ENCODE peak calls at places on chromosome 18, in ten cellular contexts. V is NCI-H1092, J is mesenchymal stem cell, H is AG10803, G is HEK293T, P is heart left ventricle, S is NCI-H774, L is HT1080, A is Calu3, K is GM12891. W is an unnamed sample.

GRCh38 chr18:10284571-10285282 is 169.7 kb upstream of the APCDD1 start:
- DNase-seq in K (no peak), V (no peak), P (no peak), H (no peak), G (no peak), S (no peak), L (no peak), A (no peak), J (no peak), W (no peak)

GRCh38 chr18:40012931-40013609 is 1942.0 kb upstream of the PIK3C3 start:
- DNase-seq in P (no peak), G (no peak), H (peak), K (no peak), J (peak), L (peak), S (no peak), V (no peak), A (no peak), W (no peak)

GRCh38 chr18:45456076-45457066 is 158.9 kb upstream of the SLC14A2 start:
- DNase-seq in P (no peak), S (no peak), A (no peak), V (peak), H (no peak), G (no peak), L (no peak), K (no peak), J (no peak), W (no peak)

GRCh38 chr18:34159691-34160185 is 65.0 kb downstream of the NOL4 start:
- DNase-seq in J (no peak), H (no peak), K (no peak), G (no peak), L (no peak), P (no peak), S (peak), A (no peak), V (peak), W (no peak)

GRCh38 chr18:56648307-56648706 is 2.9 kb upstream of the WDR7 start:
- DNase-seq in G (no peak), P (no peak), S (no peak), H (no peak), J (no peak), V (no peak), L (no peak), A (no peak), K (no peak), W (no peak)

GRCh38 chr18:3425450-3425849 is 24.5 kb upstream of the TGIF1 start:
- DNase-seq in S (no peak), H (no peak), L (no peak), G (no peak), A (no peak), J (no peak), V (no peak), K (no peak), P (no peak), W (no peak)

GRCh38 chr18:69969491-69969890 is 21.8 kb upstream of the CD226 start:
- DNase-seq in A (no peak), K (no peak), V (no peak), S (no peak), H (peak), G (no peak), L (no peak), P (no peak), J (no peak), W (peak)

GRCh38 chr18:76212958-76213357 is 282.1 kb downstream of the ZNF516 start:
- DNase-seq in A (no peak), G (no peak), P (no peak), J (no peak), H (no peak), K (no peak), L (no peak), S (peak), V (peak), W (no peak)

W was measured in cardiac muscle cell.